ENCODE peak calls at places on chromosome 1, in six cellular contexts. Z is fibroblast of lung, P is BJ, T is kidney tubule cell, B is NCI-H1105, N is MCF 10A. D is an unnamed sample.

GRCh38 chr1:198600906-198601305 is 37.9 kb upstream of the PTPRC start:
- DNase-seq in Z (no peak), P (no peak), T (no peak), B (no peak), N (no peak), D (no peak)

GRCh38 chr1:186093437-186093836 is 281.6 kb downstream of the TPR start:
- DNase-seq in Z (peak), P (no peak), T (no peak), B (no peak), N (peak), D (no peak)

GRCh38 chr1:222547944-222548671 is at the start of gene HHIPL2:
- DNase-seq in Z (no peak), P (no peak), T (no peak), B (no peak), N (peak), D (no peak)

GRCh38 chr1:166040635-166041034 is 126.2 kb downstream of the FAM78B start:
- DNase-seq in Z (no peak), P (no peak), T (no peak), B (peak), N (no peak), D (no peak)

GRCh38 chr1:212690816-212691403 is 8.7 kb downstream of the BATF3 start:
- DNase-seq in Z (no peak), P (no peak), T (no peak), B (no peak), N (no peak), D (no peak)

GRCh38 chr1:177959793-177960515 is 9.9 kb downstream of the SEC16B start:
- DNase-seq in Z (peak), P (no peak), T (peak), B (no peak), N (peak), D (no peak)

GRCh38 chr1:167455786-167456446 is 62.4 kb downstream of the CD247 start:
- DNase-seq in Z (peak), P (no peak), T (peak), B (no peak), N (no peak), D (peak)

GRCh38 chr1:66266756-66267155 is 267.2 kb upstream of the SGIP1 start:
- DNase-seq in Z (peak), P (no peak), T (no peak), B (no peak), N (peak), D (no peak)

GRCh38 chr1:79041666-79042065 is 35.1 kb upstream of the ADGRL4 start:
- DNase-seq in Z (peak), P (no peak), T (no peak), B (no peak), N (no peak), D (no peak)

GRCh38 chr1:65265296-65266271 is 43.8 kb upstream of the DNAJC6 start:
- DNase-seq in Z (peak), P (no peak), T (peak), B (peak), N (peak), D (peak)

GRCh38 chr1:21911205-21912001 is 25.7 kb downstream of the HSPG2 start:
- DNase-seq in Z (peak), P (no peak), T (no peak), B (no peak), N (no peak), D (no peak)

GRCh38 chr1:178101654-178102053 is 7.8 kb downstream of the RASAL2 start:
- DNase-seq in Z (peak), P (no peak), T (no peak), B (no peak), N (no peak), D (no peak)

GRCh38 chr1:154736840-154737239 is 128.9 kb upstream of the ADAR start:
- DNase-seq in Z (peak), P (no peak), T (peak), B (no peak), N (peak), D (no peak)

GRCh38 chr1:221880182-221880581 is 138.3 kb upstream of the DUSP10 start:
- DNase-seq in Z (peak), P (no peak), T (no peak), B (no peak), N (peak), D (no peak)

GRCh38 chr1:116026626-116027025 is 50.3 kb downstream of the SLC22A15 start:
- DNase-seq in Z (no peak), P (no peak), T (no peak), B (no peak), N (no peak), D (no peak)

GRCh38 chr1:1164701-1165451 is 8.8 kb upstream of the TTLL10 start:
- DNase-seq in Z (peak), P (no peak), T (peak), B (no peak), N (no peak), D (peak)

GRCh38 chr1:150420560-150421265 is 56.8 kb downstream of the RPRD2 start:
- DNase-seq in Z (peak), P (no peak), T (no peak), B (peak), N (peak), D (peak)

GRCh38 chr1:204293605-204294365 is 65.9 kb downstream of the PLEKHA6 start:
- DNase-seq in Z (no peak), P (peak), T (no peak), B (no peak), N (peak), D (no peak)

GRCh38 chr1:182699673-182700350 is 15.4 kb upstream of the RGS8 start:
- DNase-seq in Z (peak), P (no peak), T (no peak), B (no peak), N (no peak), D (peak)

GRCh38 chr1:119188926-119189325 is 48.5 kb upstream of the WARS2 start:
- DNase-seq in Z (no peak), P (no peak), T (no peak), B (no peak), N (no peak), D (no peak)

GRCh38 chr1:66739401-66740157 is 12.7 kb upstream of the DYNLT5 start:
- DNase-seq in Z (no peak), P (no peak), T (no peak), B (no peak), N (no peak), D (no peak)